ENCODE peak calls at places on chromosomes 2 and 18, in eight cellular contexts. C is uterus, D is mucosa of descending colon, G is dorsolateral prefrontal cortex, N is tibial artery, E is AG10803, F is GM13976, M is adrenal gland. Q is an unnamed sample.

GRCh38 chr2:53584986-53585385 is 182.6 kb upstream of the CHAC2 start:
- DNase-seq in D (no peak), N (no peak), G (no peak), F (no peak), M (no peak), E (no peak), C (no peak), Q (no peak)

GRCh38 chr18:70380915-70381896 is 92.4 kb downstream of the SOCS6 start:
- DNase-seq in M (no peak), N (no peak), G (peak), C (no peak), F (no peak), D (peak), E (no peak), Q (no peak)

GRCh38 chr2:100643906-100644501 is 81.2 kb downstream of the PDCL3 start:
- DNase-seq in G (no peak), E (no peak), C (no peak), N (no peak), D (no peak), F (no peak), M (no peak), Q (no peak)

GRCh38 chr2:189466656-189467055 is 25.4 kb downstream of the WDR75 start:
- DNase-seq in F (no peak), D (no peak), E (peak), N (no peak), G (no peak), C (no peak), M (no peak), Q (peak)

GRCh38 chr2:39313575-39313974 is 69.8 kb upstream of the CDKL4 start:
- DNase-seq in C (no peak), N (no peak), M (no peak), D (no peak), E (peak), G (no peak), F (no peak), Q (peak)

GRCh38 chr18:79480171-79480981 is 84.6 kb downstream of the NFATC1 start:
- DNase-seq in C (no peak), N (no peak), M (no peak), G (no peak), D (peak), F (no peak), E (no peak), Q (no peak)

GRCh38 chr2:40405440-40405839 is 46.5 kb downstream of the SLC8A1 start:
- DNase-seq in N (no peak), E (peak), G (no peak), M (no peak), F (no peak), C (no peak), D (no peak), Q (peak)

GRCh38 chr18:22106536-22107292 is 62.7 kb upstream of the GATA6 start:
- DNase-seq in D (no peak), N (no peak), G (no peak), F (no peak), C (no peak), M (peak), E (no peak), Q (no peak)

GRCh38 chr2:182144780-182145170 is 159.1 kb downstream of the PPP1R1C start:
- DNase-seq in D (no peak), G (no peak), C (no peak), M (no peak), F (no peak), N (no peak), E (no peak), Q (no peak)

GRCh38 chr2:48009256-48009655 is 103.0 kb upstream of the FBXO11 start:
- DNase-seq in N (no peak), E (no peak), C (no peak), D (no peak), M (no peak), F (no peak), G (no peak), Q (no peak)

GRCh38 chr2:225013432-225014048 is 28.7 kb downstream of the DOCK10 start:
- DNase-seq in M (no peak), F (no peak), C (no peak), D (no peak), E (no peak), N (no peak), G (no peak), Q (no peak)

GRCh38 chr2:225019100-225019499 is 23.2 kb downstream of the DOCK10 start:
- DNase-seq in E (no peak), D (no peak), M (no peak), F (no peak), G (no peak), N (no peak), C (no peak), Q (no peak)

GRCh38 chr2:225020157-225020864 is 22.0 kb downstream of the DOCK10 start:
- DNase-seq in N (no peak), M (no peak), E (peak), G (no peak), C (no peak), D (no peak), F (no peak), Q (no peak)

GRCh38 chr2:225017713-225018112 is 24.6 kb downstream of the DOCK10 start:
- DNase-seq in N (no peak), M (no peak), F (no peak), E (no peak), G (no peak), C (no peak), D (no peak), Q (no peak)

GRCh38 chr2:225017098-225017685 is 25.1 kb downstream of the DOCK10 start:
- DNase-seq in M (no peak), E (no peak), F (no peak), N (no peak), C (no peak), D (no peak), G (no peak), Q (no peak)
- TF ChIP-seq CTCF in M (no peak), E (no peak), F (no peak), N (no peak), C (no peak), D (no peak), G (no peak), Q (peak)

GRCh38 chr2:162579169-162579568 is 235.2 kb downstream of the GCA start:
- DNase-seq in G (no peak), E (no peak), D (no peak), M (no peak), N (no peak), C (no peak), F (no peak), Q (no peak)
- TF ChIP-seq CTCF in G (no peak), E (no peak), D (no peak), M (no peak), N (no peak), C (no peak), F (no peak), Q (no peak)

DNA sequence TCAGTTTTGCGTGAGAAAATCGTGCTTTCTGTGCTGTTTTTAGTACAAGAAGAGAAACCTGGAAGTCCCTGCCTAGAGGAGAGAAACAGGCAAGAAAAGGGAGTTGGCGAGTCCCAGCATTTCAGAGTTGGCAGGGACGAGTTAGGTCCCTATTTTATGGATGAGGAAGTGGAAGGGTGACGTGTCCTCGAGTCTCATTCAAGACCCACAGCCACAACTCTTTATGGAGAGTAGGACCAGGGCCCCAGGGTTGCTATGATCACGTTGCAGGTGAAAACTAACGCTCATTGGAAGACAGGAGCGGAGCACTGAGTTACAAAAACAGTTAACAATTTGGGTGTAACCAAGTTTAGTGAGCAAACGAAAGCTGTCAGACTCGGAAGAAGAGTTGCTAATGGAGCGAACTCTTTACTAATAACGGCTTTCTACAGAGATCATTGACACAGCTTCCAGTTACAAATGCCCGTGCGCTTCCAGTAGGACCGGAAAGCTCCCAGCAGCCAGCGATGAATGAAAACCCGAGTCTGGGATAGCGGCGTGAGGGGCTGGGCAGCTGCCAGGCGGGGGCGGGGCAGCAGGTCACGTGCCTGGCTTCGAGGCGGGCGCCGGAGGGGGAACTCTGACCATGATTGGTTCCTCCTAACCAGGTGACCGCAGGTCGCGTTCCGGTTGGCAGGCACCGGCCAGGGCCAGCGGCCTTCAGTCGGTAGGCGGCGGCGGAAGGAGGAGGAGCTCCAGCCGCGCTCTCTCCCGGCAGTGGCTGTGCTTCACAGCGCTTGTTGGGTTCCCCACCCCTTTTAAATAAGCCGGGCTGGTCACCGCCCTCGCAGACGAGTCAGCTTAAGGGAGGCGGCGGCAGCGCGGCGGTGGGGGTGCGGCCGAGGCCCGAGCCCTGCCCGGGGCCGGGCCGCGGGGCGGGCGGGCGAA is at the start of gene CCNYL1:
- DNase-seq in C (peak), E (peak), F (peak), G (peak), D (peak), M (peak), N (peak), Q (peak)
- TF ChIP-seq CTCF in C (peak), E (peak), F (no peak), G (peak), D (no peak), M (no peak), N (peak), Q (peak)

GRCh38 chr2:159775006-159775405 is 23.0 kb downstream of the CD302 start:
- DNase-seq in F (no peak), E (no peak), M (no peak), D (no peak), C (no peak), G (no peak), N (no peak), Q (no peak)
- TF ChIP-seq CTCF in F (no peak), E (no peak), M (no peak), D (no peak), C (no peak), G (no peak), N (no peak), Q (peak)

GRCh38 chr2:196534533-196534932 is 105.0 kb upstream of the CCDC150 start:
- DNase-seq in E (no peak), D (no peak), M (no peak), G (no peak), F (no peak), C (no peak), N (no peak), Q (no peak)

GRCh38 chr2:196535080-196535479 is 104.4 kb upstream of the CCDC150 start:
- DNase-seq in N (no peak), C (no peak), D (no peak), E (no peak), G (no peak), F (no peak), M (no peak), Q (no peak)

GRCh38 chr2:196533998-196534397 is 105.5 kb upstream of the CCDC150 start:
- DNase-seq in C (no peak), E (no peak), G (no peak), D (no peak), M (no peak), N (no peak), F (no peak), Q (no peak)

GRCh38 chr2:196537311-196537710 is 102.2 kb upstream of the CCDC150 start:
- DNase-seq in M (no peak), E (peak), N (no peak), D (no peak), G (peak), F (no peak), C (no peak), Q (no peak)

GRCh38 chr2:196535742-196536141 is 103.8 kb upstream of the CCDC150 start:
- DNase-seq in C (no peak), G (no peak), E (no peak), M (no peak), F (no peak), N (no peak), D (no peak), Q (no peak)
- TF ChIP-seq CTCF in C (no peak), G (peak), E (peak), M (no peak), F (no peak), N (no peak), D (no peak), Q (peak)

GRCh38 chr2:162075689-162076132 is 1.7 kb upstream of the DPP4 start:
- DNase-seq in D (no peak), M (no peak), G (no peak), C (no peak), F (no peak), N (no peak), E (peak), Q (peak)

GRCh38 chr2:162074579-162074922 is 536 bp upstream of the DPP4 start:
- DNase-seq in C (no peak), N (no peak), G (no peak), D (no peak), F (no peak), M (no peak), E (no peak), Q (no peak)

GRCh38 chr2:162074937-162075688 is 1.1 kb upstream of the DPP4 start:
- DNase-seq in G (no peak), F (no peak), M (no peak), D (no peak), C (no peak), E (peak), N (no peak), Q (peak)

GRCh38 chr2:162072976-162073775 is 839 bp downstream of the DPP4 start:
- DNase-seq in G (no peak), F (no peak), D (no peak), N (no peak), E (peak), M (no peak), C (no peak), Q (no peak)

DNA sequence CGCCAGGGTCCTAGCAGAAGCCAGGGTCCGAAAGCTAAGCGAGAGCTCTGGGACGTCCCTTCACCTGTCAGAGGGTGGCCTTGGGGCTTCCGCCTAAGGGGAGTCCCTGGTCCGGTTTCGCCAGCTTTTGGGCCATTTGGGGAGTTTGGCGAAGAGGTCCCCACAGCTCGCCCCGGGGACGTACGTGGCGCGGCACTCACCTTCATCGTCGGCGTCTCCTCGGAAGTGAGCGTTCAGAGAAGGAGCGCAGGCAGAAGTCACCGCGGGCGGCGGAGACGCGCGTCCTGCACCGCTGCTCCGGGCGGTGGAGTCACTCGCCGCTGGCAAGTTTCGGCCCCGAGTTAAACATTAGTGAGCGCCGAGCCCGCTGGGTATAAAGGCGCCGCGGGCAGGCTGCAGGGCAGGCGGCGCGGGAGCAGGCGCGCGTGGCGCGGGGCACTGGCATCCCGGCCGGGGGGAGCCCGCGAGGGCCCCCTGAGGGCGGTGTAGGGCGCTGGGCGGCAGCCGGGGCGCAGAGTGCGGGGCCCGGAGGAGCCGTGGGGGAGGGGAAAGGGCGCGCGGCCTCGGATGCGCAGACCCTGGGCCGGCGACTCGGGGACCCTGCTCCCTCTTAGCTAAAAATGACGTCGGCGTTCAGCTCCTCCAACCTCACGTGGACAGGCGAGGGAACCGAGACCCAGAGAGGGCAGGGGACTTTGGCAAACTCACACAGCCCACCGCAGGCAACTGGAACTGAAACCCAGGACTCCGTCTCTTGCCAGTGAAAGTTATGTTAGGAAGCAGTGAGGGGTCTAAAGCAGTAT is at the start of gene DPP4:
- DNase-seq in M (peak), G (no peak), D (peak), N (peak), F (peak), C (peak), E (peak), Q (no peak)
- TF ChIP-seq CTCF in M (no peak), G (no peak), D (no peak), N (no peak), F (no peak), C (no peak), E (no peak), Q (peak)

GRCh38 chr2:118169359-118170005 is 81.2 kb downstream of the INSIG2 start:
- DNase-seq in G (no peak), D (peak), F (no peak), M (peak), C (no peak), N (peak), E (no peak), Q (no peak)
- TF ChIP-seq CTCF in G (no peak), D (no peak), F (no peak), M (no peak), C (no peak), N (no peak), E (no peak), Q (no peak)

DNA sequence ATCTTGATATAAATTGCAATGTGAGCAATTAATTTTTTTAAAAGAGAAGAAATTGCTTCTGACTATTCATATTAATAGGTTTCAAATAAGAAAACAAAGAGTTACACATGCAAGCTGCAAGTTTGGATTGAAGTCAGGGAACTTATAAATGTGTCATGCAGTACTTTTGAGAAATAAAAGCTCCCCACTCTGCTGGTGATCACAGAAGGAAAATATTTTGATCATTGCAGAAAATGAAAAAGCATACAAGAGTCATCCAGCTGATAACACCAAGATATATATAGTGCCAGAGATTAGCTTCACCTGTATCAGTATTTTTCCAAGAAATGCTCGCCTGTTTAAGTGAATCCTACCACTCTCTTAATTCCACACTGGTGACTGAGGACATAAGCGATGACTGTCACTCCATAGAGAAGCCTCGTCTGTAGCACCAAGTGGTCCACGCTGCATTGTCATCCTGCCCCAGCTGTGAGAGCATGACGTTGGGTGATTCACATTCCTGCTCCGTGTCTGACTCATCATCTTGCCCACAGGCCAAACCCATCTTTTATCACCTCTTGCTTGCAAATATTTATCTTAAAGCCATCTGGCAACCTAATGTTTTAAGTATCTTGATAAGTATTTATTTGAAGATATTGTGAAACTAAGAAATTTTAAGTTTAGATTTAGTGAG is 178.0 kb downstream of the ASXL3 start:
- DNase-seq in F (no peak), E (peak), N (no peak), M (peak), C (no peak), G (no peak), D (no peak), Q (peak)
- TF ChIP-seq CTCF in F (no peak), E (no peak), N (no peak), M (no peak), C (no peak), G (no peak), D (no peak), Q (no peak)

GRCh38 chr2:99337164-99337930 is at the start of gene EIF5B:
- DNase-seq in G (peak), E (peak), M (peak), D (peak), C (peak), N (peak), F (peak), Q (peak)
- TF ChIP-seq CTCF in G (peak), E (peak), M (peak), D (peak), C (peak), N (peak), F (peak), Q (peak)

GRCh38 chr18:25445430-25445829 is 93.5 kb upstream of the ZNF521 start:
- DNase-seq in C (no peak), D (no peak), M (no peak), F (no peak), E (no peak), G (no peak), N (no peak), Q (no peak)
- TF ChIP-seq CTCF in C (no peak), D (no peak), M (no peak), F (no peak), E (no peak), G (no peak), N (no peak), Q (no peak)